ENCODE peak calls at places on chromosomes 16 and 17, in seven cellular contexts. X is kidney, A is lower lobe of right lung, I is dorsolateral prefrontal cortex, E is colonic mucosa, J is A549, O is fibroblast of lung. G is an unnamed sample.

GRCh38 chr17:22512997-22513538 is 820.7 kb downstream of the KCNJ18 start:
- DNase-seq in X (no peak), A (no peak), I (no peak), E (no peak), J (peak), O (no peak), G (no peak)

GRCh38 chr16:23874613-23875294 is 39.0 kb downstream of the PRKCB start:
- DNase-seq in X (no peak), A (no peak), I (no peak), E (no peak), J (no peak), O (peak), G (no peak)

GRCh38 chr17:79798296-79799173 is 1.7 kb upstream of the CBX8 start:
- DNase-seq in X (peak), A (no peak), I (no peak), E (no peak), J (no peak), O (no peak), G (no peak)

GRCh38 chr16:29943846-29944669 is 17.8 kb upstream of the TMEM219 start:
- DNase-seq in X (no peak), A (no peak), I (no peak), E (peak), J (peak), O (peak), G (no peak)

GRCh38 chr16:75695708-75696107 is 5.6 kb downstream of the DUXB start:
- DNase-seq in X (no peak), A (no peak), I (no peak), E (no peak), J (peak), O (no peak), G (no peak)

GRCh38 chr17:33137411-33137810 is 145.8 kb downstream of the SPACA3 start:
- DNase-seq in X (no peak), A (no peak), I (no peak), E (no peak), J (no peak), O (peak), G (no peak)

GRCh38 chr17:68351395-68351794 is 60.1 kb downstream of the ARSG start:
- DNase-seq in X (no peak), A (no peak), I (no peak), E (no peak), J (peak), O (peak), G (no peak)

GRCh38 chr16:15721018-15721417 is 71.0 kb downstream of the NDE1 start:
- DNase-seq in X (no peak), A (no peak), I (no peak), E (no peak), J (no peak), O (no peak), G (no peak)

GRCh38 chr16:3587547-3588110 is 10.4 kb upstream of the NLRC3 start:
- DNase-seq in X (no peak), A (peak), I (no peak), E (no peak), J (no peak), O (no peak), G (no peak)

GRCh38 chr16:7367309-7367708 is 34.7 kb downstream of the RBFOX1 start:
- DNase-seq in X (no peak), A (no peak), I (no peak), E (no peak), J (no peak), O (no peak), G (no peak)

GRCh38 chr16:80526418-80527061 is 14.3 kb upstream of the DYNLRB2 start:
- DNase-seq in X (no peak), A (no peak), I (no peak), E (peak), J (peak), O (peak), G (peak)

GRCh38 chr16:1422076-1422475 is 1.5 kb upstream of the UQCC4 start:
- DNase-seq in X (no peak), A (no peak), I (no peak), E (no peak), J (no peak), O (no peak), G (no peak)

GRCh38 chr17:75850928-75851692 is 4.0 kb downstream of the WBP2 start:
- DNase-seq in X (no peak), A (no peak), I (peak), E (no peak), J (no peak), O (peak), G (no peak)
- H3K27ac ChIP-seq in X (no peak), A (no peak), I (peak), E (no peak), J (no peak), O (no peak), G (no peak)

DNA sequence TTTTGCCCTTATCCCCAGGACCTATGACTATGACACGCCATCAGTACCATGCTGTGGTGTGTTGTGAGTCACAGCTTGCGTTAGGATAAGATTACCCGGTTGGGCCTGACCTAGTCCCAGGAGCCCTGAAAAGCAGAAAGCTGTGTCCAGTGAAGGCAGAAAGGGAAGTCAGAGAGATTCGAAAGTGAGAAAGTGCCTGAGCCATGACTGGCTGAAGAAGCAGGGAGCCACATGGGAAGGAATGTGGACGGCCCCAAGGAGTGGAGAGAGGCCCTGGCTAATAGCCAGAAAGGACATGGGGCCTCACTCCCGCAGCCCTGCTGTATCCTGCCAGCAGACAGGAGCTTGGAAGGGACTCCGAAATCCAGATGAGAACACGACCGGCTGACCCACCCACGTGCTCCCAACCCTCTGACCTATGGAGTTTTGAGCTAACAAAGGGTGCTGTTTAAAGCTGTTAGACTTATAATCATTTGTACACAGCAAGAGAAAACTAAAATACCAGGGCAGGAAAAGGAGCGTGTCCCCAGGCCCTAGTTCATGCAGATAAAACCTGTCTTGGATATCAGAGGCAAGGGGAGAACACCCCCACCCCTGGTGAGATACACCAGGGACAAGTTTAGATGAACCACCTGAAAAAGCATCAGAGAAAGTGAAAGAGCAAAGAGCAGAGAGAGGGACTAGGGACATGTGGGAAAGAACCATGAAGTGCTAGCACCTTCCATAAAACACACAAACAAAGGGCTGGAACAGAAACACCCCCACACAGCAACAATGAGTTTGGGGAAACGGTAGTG is 115.3 kb downstream of the SLC39A11 start:
- DNase-seq in X (no peak), A (no peak), I (no peak), E (no peak), J (peak), O (peak), G (no peak)
- H3K4me3 ChIP-seq in X (peak), A (no peak), I (no peak), E (no peak), J (no peak), O (no peak), G (no peak)

DNA sequence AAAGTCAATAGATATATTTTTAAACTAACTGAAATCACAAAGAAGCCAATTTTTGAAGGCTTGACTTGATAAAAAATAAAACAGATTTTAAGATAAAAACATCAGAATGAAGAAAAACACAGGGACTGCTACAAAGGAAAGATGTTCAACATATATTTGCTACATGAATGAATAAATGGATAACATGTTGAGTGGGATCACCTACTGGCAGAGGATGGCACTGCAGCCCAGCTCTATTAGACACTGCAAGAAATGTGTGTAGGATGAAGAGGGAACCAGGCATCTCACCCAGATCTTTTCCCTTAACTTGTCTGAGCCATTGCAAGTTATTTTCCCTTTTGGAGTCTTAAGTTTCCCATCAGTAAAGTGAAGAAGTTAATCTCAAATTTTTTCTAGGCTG is 4.2 kb downstream of the AIPL1 start:
- DNase-seq in X (no peak), A (no peak), I (no peak), E (no peak), J (peak), O (no peak), G (no peak)
- TF ChIP-seq CTCF in X (no peak), A (peak), I (no peak), E (no peak), J (no peak), O (peak), G (no peak)

DNA sequence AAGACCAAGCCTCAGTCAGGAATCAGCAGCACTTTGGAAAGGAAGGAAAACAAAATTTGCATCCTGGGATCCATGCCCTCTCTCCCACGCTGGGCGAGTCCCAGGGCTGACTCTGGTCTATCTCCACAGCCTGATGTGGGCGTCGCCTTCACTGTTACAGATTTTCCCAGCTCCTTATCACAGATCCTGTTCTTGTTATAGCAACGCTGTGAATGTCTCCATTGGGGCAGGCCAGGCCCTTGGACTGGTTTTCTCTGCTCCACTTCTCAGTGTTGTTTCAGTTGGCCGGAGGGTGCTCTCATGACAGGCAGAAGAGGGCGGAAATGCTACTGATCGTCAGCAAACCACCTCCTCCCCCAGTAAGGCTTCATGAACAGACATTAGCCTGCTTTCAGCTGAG is 127.9 kb upstream of the CDH11 start:
- DNase-seq in X (peak), A (peak), I (no peak), E (peak), J (no peak), O (peak), G (no peak)
- H3K27ac ChIP-seq in X (no peak), A (no peak), I (no peak), E (no peak), J (no peak), O (no peak), G (no peak)